ENCODE peak calls at places on chromosomes 12 and 14, in four cellular contexts. N is HepG2, S is GM12878, M is NB4. G is an unnamed sample.

GRCh38 chr12:7207866-7208612 is 18.6 kb downstream of the PEX5 start:
- DNase-seq in M (no peak), N (no peak), S (no peak), G (no peak)

GRCh38 chr12:64034901-64035576 is 187.1 kb downstream of the KICS2 start:
- DNase-seq in N (peak), M (no peak), S (no peak), G (no peak)

GRCh38 chr12:46874642-46875041 is 48.8 kb upstream of the SLC38A4 start:
- DNase-seq in S (no peak), N (no peak), M (no peak), G (peak)

GRCh38 chr14:99704037-99704436 is 19.9 kb downstream of the CYP46A1 start:
- DNase-seq in S (no peak), M (no peak), N (no peak), G (no peak)

GRCh38 chr12:116481726-116482125 is 77.5 kb upstream of the MAP1LC3B2 start:
- DNase-seq in M (no peak), S (no peak), N (no peak), G (no peak)

GRCh38 chr14:90168425-90169105 is 87.8 kb upstream of the PSMC1 start:
- DNase-seq in M (no peak), N (no peak), S (no peak), G (no peak)

GRCh38 chr12:131847456-131847855 is 19.3 kb downstream of the MMP17 start:
- DNase-seq in S (no peak), N (no peak), M (no peak), G (no peak)

GRCh38 chr12:18246057-18246456 is 15.3 kb upstream of the PIK3C2G start:
- DNase-seq in S (no peak), M (no peak), N (no peak), G (no peak)

GRCh38 chr12:55746147-55746912 is 3.4 kb downstream of the GDF11 start:
- DNase-seq in N (no peak), M (no peak), S (no peak), G (no peak)

GRCh38 chr12:55019784-55020183 is at the start of gene NEUROD4:
- DNase-seq in S (no peak), M (peak), N (peak), G (peak)

GRCh38 chr12:78898416-78898815 is 33.8 kb downstream of the SYT1 start:
- DNase-seq in S (no peak), N (no peak), M (no peak), G (peak)

GRCh38 chr14:77838756-77839565 is 39.1 kb downstream of the ADCK1 start:
- DNase-seq in N (no peak), S (no peak), M (no peak), G (no peak)

GRCh38 chr14:63787995-63788946 is 60.4 kb upstream of the SGPP1 start:
- DNase-seq in N (no peak), M (no peak), S (no peak), G (no peak)

GRCh38 chr14:89628521-89628920 is 211.5 kb upstream of the FOXN3 start:
- DNase-seq in N (no peak), M (no peak), S (no peak), G (no peak)

GRCh38 chr14:94611179-94611578 is 1.0 kb upstream of the SERPINA3 start:
- DNase-seq in S (no peak), M (no peak), N (no peak), G (no peak)

GRCh38 chr14:100313464-100314230 is 7.4 kb upstream of the SLC25A29 start:
- DNase-seq in M (no peak), S (no peak), N (no peak), G (no peak)

GRCh38 chr12:12613334-12613733 is 1.7 kb downstream of the CREBL2 start:
- DNase-seq in S (no peak), M (peak), N (no peak), G (no peak)

GRCh38 chr12:123058471-123058870 is 78.0 kb downstream of the ARL6IP4 start:
- DNase-seq in N (no peak), S (no peak), M (no peak), G (no peak)

GRCh38 chr12:124006582-124007170 is 33.7 kb downstream of the ZNF664 start:
- DNase-seq in S (no peak), N (no peak), M (no peak), G (no peak)

GRCh38 chr14:104353921-104354701 is 215.7 kb downstream of the KIF26A start:
- DNase-seq in S (no peak), N (no peak), M (no peak), G (peak)

GRCh38 chr14:71415404-71415690 is 508.1 kb downstream of the PCNX1 start:
- DNase-seq in S (no peak), M (no peak), N (no peak), G (no peak)

GRCh38 chr12:84661732-84662326 is 250.8 kb downstream of the SLC6A15 start:
- DNase-seq in N (no peak), S (no peak), M (no peak), G (no peak)

GRCh38 chr14:105748204-105748578 is 221.8 kb downstream of the TMEM121 start:
- DNase-seq in S (no peak), M (no peak), N (no peak), G (no peak)

GRCh38 chr14:23364604-23365352 is at the start of gene EFS:
- DNase-seq in M (no peak), N (no peak), S (no peak), G (no peak)

GRCh38 chr14:22488522-22489246 is 100.3 kb downstream of the DAD1 start:
- DNase-seq in N (no peak), S (peak), M (no peak), G (no peak)

GRCh38 chr14:35944847-35945246 is 118.7 kb downstream of the BRMS1L start:
- DNase-seq in M (peak), N (peak), S (no peak), G (no peak)

GRCh38 chr12:24230061-24230460 is 280.6 kb upstream of the SOX5 start:
- DNase-seq in M (no peak), S (no peak), N (no peak), G (peak)

GRCh38 chr12:2248087-2248900 is 195.5 kb downstream of the CACNA1C start:
- DNase-seq in S (no peak), M (no peak), N (peak), G (no peak)

GRCh38 chr12:112096667-112097066 is 11.9 kb downstream of the NAA25 start:
- DNase-seq in N (no peak), M (peak), S (no peak), G (peak)

GRCh38 chr12:590206-590750 is 73.0 kb downstream of the NINJ2 start:
- DNase-seq in N (no peak), M (no peak), S (no peak), G (no peak)

GRCh38 chr12:116651089-116651488 is 86.8 kb downstream of the SPRING1 start:
- DNase-seq in N (no peak), M (no peak), S (no peak), G (no peak)

GRCh38 chr14:64636208-64636979 is 67.8 kb upstream of the PLEKHG3 start:
- DNase-seq in M (peak), N (peak), S (no peak), G (peak)

GRCh38 chr12:32921397-32921796 is 24.8 kb upstream of the PKP2 start:
- DNase-seq in N (no peak), S (no peak), M (no peak), G (peak)

GRCh38 chr12:34399631-34400422 is 377.5 kb downstream of the ALG10 start:
- DNase-seq in M (no peak), N (no peak), S (no peak), G (no peak)

GRCh38 chr14:56794088-56794556 is 16.2 kb downstream of the OTX2 start:
- DNase-seq in N (no peak), M (no peak), S (no peak), G (no peak)

GRCh38 chr12:3141339-3142321 is 64.5 kb downstream of the TSPAN9 start:
- DNase-seq in S (no peak), N (no peak), M (no peak), G (no peak)

GRCh38 chr12:15268927-15269552 is 47.8 kb upstream of the RERG start:
- DNase-seq in M (peak), S (no peak), N (peak), G (peak)

DNA sequence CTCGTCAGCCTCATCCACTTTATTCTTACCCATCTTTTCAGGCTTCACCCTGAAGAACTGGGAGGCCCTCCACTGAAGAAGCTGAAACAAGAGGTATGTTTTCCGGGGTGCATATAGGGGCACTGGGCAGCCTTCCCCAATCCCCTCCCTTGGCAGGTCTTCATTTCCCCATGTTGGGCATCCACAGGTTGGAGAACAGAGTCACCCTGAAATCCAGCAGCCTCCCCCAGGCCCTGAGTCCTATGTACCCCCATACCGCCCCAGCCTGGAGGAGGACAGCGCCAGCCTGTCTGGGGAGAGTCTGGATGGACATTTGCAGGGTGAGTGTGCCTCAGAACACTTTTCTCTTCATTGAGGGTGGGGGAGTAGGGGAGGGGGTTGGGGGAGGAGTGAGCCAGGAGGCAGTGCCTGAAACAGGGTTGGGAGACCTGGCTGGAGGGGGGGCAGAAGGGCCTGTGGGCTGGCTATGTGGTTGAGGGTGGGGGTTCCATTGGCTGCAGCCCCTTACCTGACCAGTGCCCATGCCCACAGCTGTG is 4.0 kb downstream of the NAB2 start:
- DNase-seq in N (no peak), S (no peak), M (no peak), G (no peak)
- TF ChIP-seq MYC in N (no peak), S (no peak), M (no peak), G (no peak)

GRCh38 chr12:27400856-27401255 is 45.7 kb upstream of the SMCO2 start:
- DNase-seq in S (no peak), N (no peak), M (no peak), G (no peak)
- TF ChIP-seq MYC in S (no peak), N (no peak), M (no peak), G (no peak)

GRCh38 chr12:71655495-71655894 is 8.2 kb downstream of the ZFC3H1 start:
- DNase-seq in S (no peak), N (no peak), M (no peak), G (no peak)
- TF ChIP-seq MYC in S (no peak), N (no peak), M (no peak), G (no peak)

GRCh38 chr14:73775339-73776193 is 61.4 kb upstream of the PNMA1 start:
- DNase-seq in N (no peak), M (no peak), S (no peak), G (no peak)

GRCh38 chr14:73774244-73774575 is 60.0 kb upstream of the PNMA1 start:
- DNase-seq in M (no peak), S (no peak), N (no peak), G (no peak)

GRCh38 chr14:73773441-73774243 is 59.5 kb upstream of the PNMA1 start:
- DNase-seq in N (no peak), M (no peak), S (no peak), G (no peak)

GRCh38 chr14:73776194-73776537 is 62.0 kb upstream of the PNMA1 start:
- DNase-seq in S (no peak), N (no peak), M (no peak), G (no peak)

DNA sequence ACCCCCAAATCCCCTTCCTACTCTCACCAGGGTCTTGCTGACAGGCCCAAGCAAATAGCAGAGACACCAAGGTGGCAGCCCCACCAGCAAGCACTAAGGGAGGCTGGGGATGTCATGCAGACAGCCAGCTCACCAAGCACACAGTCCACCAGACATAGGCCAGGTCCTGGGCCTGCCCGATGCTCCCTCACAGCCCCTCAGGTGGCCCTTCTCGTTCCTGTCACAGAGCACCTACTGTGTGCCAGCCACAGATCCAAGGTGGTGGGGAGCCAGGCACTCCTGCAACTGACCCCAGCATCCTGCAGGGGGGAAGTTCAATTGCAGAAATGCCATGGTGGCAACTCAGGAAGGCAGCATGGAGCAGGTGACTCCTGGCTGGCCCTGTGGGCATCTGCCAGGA is 60.5 kb upstream of the PNMA1 start:
- DNase-seq in M (no peak), N (no peak), S (no peak), G (no peak)
- TF ChIP-seq MYC in M (no peak), N (no peak), S (no peak), G (no peak)

GRCh38 chr12:81395431-81395830 is 317.6 kb downstream of the ACSS3 start:
- DNase-seq in M (no peak), N (no peak), S (no peak), G (no peak)
- TF ChIP-seq MYC in M (no peak), N (no peak), S (no peak), G (no peak)